ENCODE peak calls at places on chromosomes 16 and 17, in seven cellular contexts. Y is BE2C; P is HTR-8/SVneo; K is cardiac muscle cell; R is CD4-positive, alpha-beta T cell; F is central memory CD4-positive, alpha-beta T cell; I is Kasumi-1. G is an unnamed sample.

GRCh38 chr16:11682655-11683096 is 14.4 kb downstream of the SNN start:
- DNase-seq in Y (no peak), P (peak; percentile 36), K (no peak), R (no peak), F (no peak), I (no peak), G (no peak)

GRCh38 chr16:53235851-53236250 is 181.1 kb downstream of the CHD9 start:
- DNase-seq in Y (no peak), P (no peak), K (no peak), R (no peak), F (no peak), I (no peak), G (no peak)

GRCh38 chr17:74240637-74241036 is 27.3 kb downstream of the TTYH2 start:
- DNase-seq in Y (no peak), P (no peak), K (no peak), R (no peak), F (no peak), I (no peak), G (no peak)

GRCh38 chr17:55763856-55764255 is 13.0 kb downstream of the PCTP start:
- DNase-seq in Y (no peak), P (no peak), K (no peak), R (no peak), F (no peak), I (peak; percentile 59), G (no peak)

GRCh38 chr16:68013440-68013839 is 2.3 kb downstream of the DPEP2NB start:
- DNase-seq in Y (no peak), P (no peak), K (no peak), R (no peak), F (no peak), I (peak; percentile 65), G (no peak)

GRCh38 chr17:3845754-3846738 is at the start of gene NCBP3:
- DNase-seq in Y (peak; percentile 85), P (peak; percentile 93), K (peak; percentile 97), R (peak; percentile 91), F (peak; percentile 89), I (peak; percentile 46), G (peak; percentile 87)

GRCh38 chr16:56183266-56183665 is 8.0 kb upstream of the GNAO1 start:
- DNase-seq in Y (no peak), P (no peak), K (no peak), R (no peak), F (no peak), I (no peak), G (no peak)

GRCh38 chr17:45719335-45720071 is 64.6 kb upstream of the CRHR1 start:
- DNase-seq in Y (peak; percentile 28), P (peak; percentile 91), K (peak; percentile 31), R (no peak), F (no peak), I (peak; percentile 27), G (peak; percentile 59)

GRCh38 chr17:67992541-67993152 is 3.6 kb downstream of the C17orf58 start:
- DNase-seq in Y (no peak), P (no peak), K (no peak), R (no peak), F (no peak), I (no peak), G (no peak)

GRCh38 chr17:38469875-38470274 is 41.6 kb downstream of the ARHGAP23 start:
- DNase-seq in Y (no peak), P (no peak), K (no peak), R (no peak), F (no peak), I (no peak), G (no peak)

GRCh38 chr17:41510251-41511065 is 5.0 kb upstream of the KRT13 start:
- DNase-seq in Y (no peak), P (no peak), K (no peak), R (no peak), F (no peak), I (no peak), G (no peak)

GRCh38 chr17:16425698-16426659 is 10.6 kb downstream of the TRPV2 start:
- DNase-seq in Y (no peak), P (no peak), K (no peak), R (no peak), F (no peak), I (no peak), G (peak; percentile 33)

G was measured in NCI-H524.